ENCODE peak calls at places on chromosomes 6 and 20, in eight cellular contexts. N is mammary epithelial cell, A is kidney epithelial cell, Y is left lung, I is bronchial epithelial cell, B is neural progenitor cell, P is keratinocyte, W is breast epithelium. M is an unnamed sample.

GRCh38 chr6:83221886-83222479 is 28.8 kb downstream of the RWDD2A start:
- DNase-seq in N (peak; percentile 25), A (no peak), Y (no peak), I (peak; percentile 52), B (peak; percentile 65), P (no peak), W (no peak), M (no peak)

GRCh38 chr20:61314326-61315010 is 62.4 kb downstream of the CDH4 start:
- DNase-seq in N (no peak), A (no peak), Y (no peak), I (peak; percentile 43), B (no peak), P (no peak), W (no peak), M (no peak)

GRCh38 chr6:148508401-148509151 is 165.9 kb downstream of the SASH1 start:
- DNase-seq in N (peak; percentile 58), A (no peak), Y (no peak), I (no peak), B (peak; percentile 84), P (no peak), W (no peak), M (no peak)

GRCh38 chr20:53899351-53900167 is 170.8 kb downstream of the BCAS1 start:
- DNase-seq in N (peak; percentile 96), A (peak; percentile 96), Y (no peak), I (peak; percentile 78), B (peak; percentile 62), P (peak; percentile 78), W (no peak), M (no peak)

GRCh38 chr6:144055121-144055931 is 40.0 kb downstream of the SF3B5 start:
- DNase-seq in N (no peak), A (no peak), Y (no peak), I (no peak), B (no peak), P (no peak), W (no peak), M (no peak)

GRCh38 chr6:14074723-14075503 is 42.7 kb upstream of the CD83 start:
- DNase-seq in N (peak; percentile 58), A (no peak), Y (no peak), I (peak; percentile 35), B (no peak), P (no peak), W (no peak), M (no peak)

GRCh38 chr6:42848700-42849099 is 30.7 kb upstream of the RPL7L1 start:
- DNase-seq in N (no peak), A (no peak), Y (no peak), I (no peak), B (no peak), P (no peak), W (no peak), M (no peak)

GRCh38 chr20:47578543-47578942 is 76.9 kb downstream of the NCOA3 start:
- DNase-seq in N (no peak), A (no peak), Y (no peak), I (no peak), B (no peak), P (no peak), W (no peak), M (no peak)

GRCh38 chr20:16314722-16315121 is 258.5 kb downstream of the KIF16B start:
- DNase-seq in N (no peak), A (no peak), Y (no peak), I (no peak), B (no peak), P (no peak), W (no peak), M (no peak)

DNA sequence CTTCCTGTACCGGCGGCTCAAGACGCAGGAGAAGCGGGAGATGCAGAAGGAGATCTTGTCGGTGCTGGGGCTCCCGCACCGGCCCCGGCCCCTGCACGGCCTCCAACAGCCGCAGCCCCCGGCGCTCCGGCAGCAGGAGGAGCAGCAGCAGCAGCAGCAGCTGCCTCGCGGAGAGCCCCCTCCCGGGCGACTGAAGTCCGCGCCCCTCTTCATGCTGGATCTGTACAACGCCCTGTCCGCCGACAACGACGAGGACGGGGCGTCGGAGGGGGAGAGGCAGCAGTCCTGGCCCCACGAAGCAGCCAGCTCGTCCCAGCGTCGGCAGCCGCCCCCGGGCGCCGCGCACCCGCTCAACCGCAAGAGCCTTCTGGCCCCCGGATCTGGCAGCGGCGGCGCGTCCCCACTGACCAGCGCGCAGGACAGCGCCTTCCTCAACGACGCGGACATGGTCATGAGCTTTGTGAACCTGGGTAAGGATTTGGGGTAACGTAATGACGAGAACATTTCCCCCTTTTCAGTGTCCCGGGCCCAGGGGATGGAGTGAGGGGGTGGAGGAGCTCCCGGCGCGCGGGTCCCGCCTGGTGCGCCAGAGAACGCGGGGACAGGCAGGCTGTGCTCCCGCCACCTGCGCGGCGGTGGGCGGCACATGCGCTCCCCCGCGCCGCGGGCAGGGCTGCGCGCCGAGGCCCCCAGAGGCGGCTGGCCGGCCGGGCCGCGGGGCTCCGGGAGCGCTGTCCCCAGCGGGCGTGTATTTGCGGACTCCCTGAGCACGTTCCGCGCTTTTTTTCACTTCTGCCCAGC is 1.5 kb downstream of the BMP6 start:
- DNase-seq in N (peak; percentile 16), A (no peak), Y (no peak), I (no peak), B (peak; percentile 73), P (no peak), W (no peak), M (peak; percentile 21)
- TF ChIP-seq CTCF in N (no peak), A (no peak), Y (no peak), I (no peak), B (no peak), P (no peak), W (no peak), M (no peak)

GRCh38 chr6:137640086-137640485 is 145.9 kb upstream of the OLIG3 start:
- DNase-seq in N (no peak), A (no peak), Y (no peak), I (no peak), B (no peak), P (no peak), W (no peak), M (no peak)

GRCh38 chr6:137645850-137646249 is 151.7 kb upstream of the OLIG3 start:
- DNase-seq in N (no peak), A (no peak), Y (no peak), I (no peak), B (no peak), P (no peak), W (no peak), M (no peak)

GRCh38 chr6:137638926-137639706 is 144.9 kb upstream of the OLIG3 start:
- DNase-seq in N (no peak), A (no peak), Y (no peak), I (no peak), B (no peak), P (no peak), W (no peak), M (no peak)

GRCh38 chr6:137637161-137637560 is 143.0 kb upstream of the OLIG3 start:
- DNase-seq in N (peak; percentile 76), A (peak; percentile 99), Y (peak; percentile 35), I (peak; percentile 84), B (no peak), P (no peak), W (no peak), M (no peak)

DNA sequence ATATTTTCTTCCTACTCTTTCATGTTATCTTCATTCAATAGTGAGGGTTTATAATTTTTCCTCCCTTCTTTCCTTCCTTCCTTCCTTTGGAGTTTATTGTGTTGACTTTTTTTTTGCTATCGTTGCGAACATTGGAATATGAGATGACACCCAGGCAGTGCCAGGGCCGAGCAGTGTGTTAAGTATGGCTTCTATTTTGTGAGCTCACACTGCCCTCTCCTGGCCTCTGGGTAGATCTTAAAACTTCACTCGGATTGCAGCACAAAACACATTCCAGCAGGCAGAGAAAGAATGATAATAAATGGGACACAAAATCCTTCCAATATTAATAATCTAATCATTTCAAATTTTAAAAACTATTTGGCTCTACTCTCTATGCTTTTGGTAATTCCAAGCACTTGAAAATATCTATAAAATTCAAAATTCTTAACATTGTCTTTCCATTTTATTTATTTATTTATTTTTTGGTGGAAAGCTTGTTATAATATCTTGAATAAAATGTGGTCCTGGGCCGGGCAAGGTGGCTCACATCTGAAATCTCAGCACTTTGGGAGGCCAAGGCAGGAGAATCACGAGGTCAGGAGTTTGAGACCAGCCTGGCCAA is 147.4 kb upstream of the OLIG3 start:
- DNase-seq in N (peak; percentile 57), A (peak; percentile 28), Y (peak; percentile 62), I (peak; percentile 65), B (peak; percentile 82), P (no peak), W (no peak), M (peak; percentile 46)
- TF ChIP-seq CTCF in N (peak; percentile 68), A (peak; percentile 69), Y (peak; percentile 49), I (peak; percentile 61), B (peak; percentile 85), P (peak; percentile 84), W (peak; percentile 26), M (peak; percentile 88)

DNA sequence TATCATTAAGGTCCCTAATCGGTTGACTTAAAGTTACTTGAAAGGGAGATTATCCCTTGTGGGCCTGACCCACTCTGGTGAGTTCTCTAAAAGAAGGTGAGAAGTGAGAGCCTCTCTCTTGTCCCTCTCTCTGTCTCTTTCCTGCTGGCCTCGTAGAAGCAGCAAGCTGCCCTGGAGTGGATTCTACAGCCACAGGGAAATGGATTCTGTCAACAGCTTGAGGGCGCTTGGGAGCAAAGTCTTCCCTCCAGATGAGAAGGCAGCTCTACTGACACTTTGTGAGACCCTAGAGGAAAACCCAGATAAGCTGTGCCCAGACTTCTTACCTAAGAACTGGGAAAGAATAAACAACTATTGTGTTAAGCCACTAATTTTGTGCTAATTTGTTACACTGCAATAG is 40.0 kb downstream of the ANKRD60 start:
- DNase-seq in N (no peak), A (no peak), Y (no peak), I (no peak), B (peak; percentile 57), P (no peak), W (no peak), M (no peak)
- TF ChIP-seq CTCF in N (no peak), A (no peak), Y (no peak), I (no peak), B (peak; percentile 34), P (no peak), W (no peak), M (peak; percentile 10)

DNA sequence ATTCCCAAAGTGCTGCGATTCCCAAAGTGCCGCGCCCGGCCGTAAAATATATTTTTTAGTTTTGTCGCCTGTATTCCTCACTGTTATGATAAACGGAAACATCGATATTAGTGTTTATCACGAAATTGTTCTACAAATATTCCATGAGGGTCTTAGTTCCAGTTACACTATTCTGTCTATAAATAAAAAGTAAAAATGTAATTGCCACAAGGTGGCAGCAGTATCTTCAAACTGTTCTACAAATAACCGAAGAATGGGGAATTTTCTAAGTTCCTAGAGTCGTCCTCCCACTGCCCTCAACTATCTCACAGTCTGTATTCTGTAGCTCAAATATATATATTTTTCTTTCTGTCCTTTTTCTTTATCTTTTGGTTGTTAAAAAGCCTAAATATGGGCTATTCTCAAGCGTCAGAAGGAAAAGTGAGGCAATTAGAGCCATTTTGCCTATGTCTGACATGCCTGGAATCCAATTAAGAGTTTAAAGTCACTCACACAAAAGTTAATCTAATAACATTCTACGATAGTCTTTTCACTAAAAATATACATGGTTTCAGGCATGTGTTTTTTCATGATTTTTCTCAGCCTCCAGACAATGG is 14.1 kb upstream of the FAM162B start:
- DNase-seq in N (no peak), A (peak; percentile 4), Y (no peak), I (peak; percentile 47), B (peak; percentile 72), P (no peak), W (no peak), M (no peak)
- TF ChIP-seq CTCF in N (peak; percentile 31), A (peak; percentile 40), Y (no peak), I (no peak), B (peak; percentile 74), P (no peak), W (no peak), M (peak; percentile 69)